ENCODE peak calls at places on chromosome 16, in five cellular contexts. D is iris pigment epithelial cell, Y is AG10803, C is ovary, Z is mesendoderm. U is an unnamed sample.

GRCh38 chr16:59356144-59356543 is 622.0 kb upstream of the GOT2 start:
- DNase-seq in C (no peak), Y (no peak), D (no peak), Z (no peak), U (no peak)

GRCh38 chr16:2022723-2023097 is 3.1 kb downstream of the NPW start:
- DNase-seq in C (no peak), D (peak), Y (peak), Z (peak), U (peak)

GRCh38 chr16:2528161-2529060 is 2.8 kb downstream of the CEMP1 start:
- DNase-seq in Y (no peak), D (no peak), C (no peak), Z (no peak), U (no peak)

GRCh38 chr16:65121870-65122723 is at the start of gene CDH11:
- DNase-seq in C (peak), Z (peak), D (peak), Y (peak), U (peak)

GRCh38 chr16:57123969-57124674 is 31.7 kb downstream of the CPNE2 start:
- DNase-seq in C (no peak), D (no peak), Z (no peak), Y (no peak), U (no peak)

GRCh38 chr16:74035816-74036215 is 260.8 kb upstream of the PSMD7 start:
- DNase-seq in C (no peak), D (peak), Y (peak), Z (peak), U (peak)

GRCh38 chr16:71883193-71883848 is 661 bp downstream of the ZNF821 start:
- DNase-seq in C (peak), Y (peak), Z (peak), D (no peak), U (peak)

GRCh38 chr16:46747777-46748651 is at the start of gene MYLK3:
- DNase-seq in Z (peak), C (no peak), D (peak), Y (peak), U (no peak)

GRCh38 chr16:54165912-54166265 is 120.7 kb downstream of the IRX3 start:
- DNase-seq in Y (no peak), C (no peak), Z (no peak), D (no peak), U (no peak)

GRCh38 chr16:2988590-2989099 is 8.4 kb upstream of the PKMYT1 start:
- DNase-seq in C (no peak), D (no peak), Y (no peak), Z (no peak), U (no peak)

GRCh38 chr16:56625943-56626654 is 518 bp downstream of the MT1E start:
- DNase-seq in D (peak), C (peak), Z (no peak), Y (peak), U (no peak)

GRCh38 chr16:6528217-6528616 is 804.4 kb upstream of the RBFOX1 start:
- DNase-seq in D (no peak), C (no peak), Y (no peak), Z (no peak), U (peak)

GRCh38 chr16:58024673-58025350 is 742 bp upstream of the MMP15 start:
- DNase-seq in Z (peak), D (peak), Y (no peak), C (no peak), U (peak)

GRCh38 chr16:30775381-30776099 is 11.5 kb downstream of the ZNF629 start:
- DNase-seq in Y (peak), Z (peak), D (peak), C (peak), U (peak)

GRCh38 chr16:89668790-89669158 is 11.1 kb downstream of the SPATA33 start:
- DNase-seq in D (no peak), Y (no peak), C (no peak), Z (no peak), U (no peak)

GRCh38 chr16:78421244-78421661 is 321.8 kb downstream of the WWOX start:
- DNase-seq in D (no peak), C (no peak), Y (no peak), Z (peak), U (no peak)

GRCh38 chr16:57801098-57801855 is 1.0 kb downstream of the KIFC3 start:
- DNase-seq in Y (peak), C (no peak), Z (peak), D (peak), U (no peak)

GRCh38 chr16:49505556-49505955 is 132.0 kb downstream of the C16orf78 start:
- DNase-seq in D (no peak), Z (no peak), Y (no peak), C (no peak), U (no peak)

GRCh38 chr16:47320546-47321315 is 140.1 kb downstream of the ITFG1 start:
- DNase-seq in D (no peak), C (no peak), Z (no peak), Y (peak), U (no peak)

GRCh38 chr16:77570574-77570973 is 135.7 kb upstream of the ADAMTS18 start:
- DNase-seq in C (no peak), D (no peak), Z (no peak), Y (no peak), U (no peak)